ENCODE peak calls at places on chromosomes 11 and 22, in seven cellular contexts. S is activated T-cell treated with anti-CD3 and anti-CD28 coated beads, Interleukin-2, amount 50 U/mL, for 72 hours; I is dorsolateral prefrontal cortex; E is type B pancreatic cell; R is stimulated activated CD4-positive, alpha-beta T cell treated with anti-CD3 and anti-CD28 coated beads, Interleukin-1b, Interleukin-23, amount 100 ng/mL, for 48 hours; H is activated CD8-positive, alpha-beta memory T cell treated with anti-CD3 and anti-CD28 coated beads, Interleukin-2, amount 50 U/mL, for 48 hours; N is activated CD8-positive, alpha-beta T cell treated with anti-CD3 and anti-CD28 coated beads for 36 hours. P is an unnamed sample.

GRCh38 chr22:19909350-19910179 is 32.0 kb upstream of the COMT start:
- DNase-seq in S (peak), I (peak), E (peak), R (peak), H (peak), N (peak), P (no peak)

GRCh38 chr11:10413268-10413667 is 41.8 kb upstream of the AMPD3 start:
- DNase-seq in S (peak), I (no peak), E (no peak), R (peak), H (no peak), N (peak), P (no peak)

GRCh38 chr11:6825333-6825744 is 20.1 kb upstream of the OR10A5 start:
- DNase-seq in S (no peak), I (no peak), E (no peak), R (no peak), H (no peak), N (no peak), P (no peak)

GRCh38 chr11:1889941-1890855 is 1.5 kb downstream of the PRR33 start:
- DNase-seq in S (peak), I (no peak), E (peak), R (peak), H (peak), N (peak), P (no peak)

GRCh38 chr22:38638734-38639133 is 17.5 kb downstream of the FAM227A start:
- DNase-seq in S (no peak), I (no peak), E (no peak), R (no peak), H (no peak), N (no peak), P (no peak)

GRCh38 chr11:124970925-124971324 is 16.9 kb downstream of the CCDC15 start:
- DNase-seq in S (no peak), I (no peak), E (no peak), R (no peak), H (no peak), N (no peak), P (no peak)

GRCh38 chr22:38290347-38290746 is 17.5 kb upstream of the TMEM184B start:
- DNase-seq in S (no peak), I (no peak), E (no peak), R (no peak), H (no peak), N (no peak), P (no peak)

GRCh38 chr11:74840486-74840885 is 91.8 kb downstream of the RNF169 start:
- DNase-seq in S (no peak), I (no peak), E (no peak), R (no peak), H (no peak), N (no peak), P (no peak)

GRCh38 chr22:45381348-45381747 is 32.1 kb downstream of the SMC1B start:
- DNase-seq in S (no peak), I (no peak), E (no peak), R (no peak), H (no peak), N (no peak), P (no peak)

GRCh38 chr22:28594784-28595324 is 84.8 kb downstream of the TTC28 start:
- DNase-seq in S (no peak), I (no peak), E (no peak), R (no peak), H (no peak), N (no peak), P (no peak)

GRCh38 chr11:114025329-114025907 is 34.1 kb upstream of the ZBTB16 start:
- DNase-seq in S (no peak), I (no peak), E (no peak), R (no peak), H (no peak), N (no peak), P (no peak)

GRCh38 chr11:3617990-3618389 is 23.8 kb downstream of the ART5 start:
- DNase-seq in S (no peak), I (no peak), E (no peak), R (no peak), H (no peak), N (no peak), P (peak)

P was measured in mesenteric fat pad.